ENCODE peak calls at places on chromosomes 1 and 21, in six cellular contexts. Q is fibroblast of the aortic adventitia, F is GM23338, T is SJSA1, U is ovary, C is choroid plexus epithelial cell. O is an unnamed sample.

GRCh38 chr1:228265167-228265566 is 57.3 kb downstream of the OBSCN start:
- DNase-seq in Q (peak; percentile 37), C (peak; percentile 48), T (no peak), U (no peak), F (no peak), O (no peak)

GRCh38 chr1:228095938-228096337 is 7.2 kb downstream of the C1orf35 start:
- DNase-seq in F (no peak), C (no peak), T (no peak), Q (no peak), U (no peak), O (no peak)

GRCh38 chr21:31198575-31198974 is 145.5 kb downstream of the TIAM1 start:
- DNase-seq in C (peak; percentile 81), T (no peak), U (no peak), F (peak; percentile 71), Q (peak; percentile 82), O (no peak)

GRCh38 chr21:44516828-44517174 is 23.2 kb downstream of the KRTAP10-1 start:
- DNase-seq in U (no peak), T (no peak), Q (no peak), C (no peak), F (no peak), O (no peak)

GRCh38 chr1:29236993-29237905 is 927 bp downstream of the PTPRU start:
- DNase-seq in F (peak; percentile 57), C (peak; percentile 52), Q (peak; percentile 48), T (peak; percentile 57), U (peak; percentile 54), O (no peak)

GRCh38 chr21:45570826-45571601 is 28.8 kb upstream of the SLC19A1 start:
- DNase-seq in Q (no peak), C (peak; percentile 81), F (no peak), U (no peak), T (no peak), O (no peak)

GRCh38 chr1:244304156-244304555 is 147.6 kb downstream of the ADSS2 start:
- DNase-seq in U (no peak), Q (no peak), C (no peak), F (no peak), T (no peak), O (no peak)

GRCh38 chr1:6832789-6833188 is 47.5 kb downstream of the CAMTA1 start:
- DNase-seq in Q (no peak), F (no peak), U (no peak), T (no peak), C (no peak), O (no peak)

GRCh38 chr1:54100500-54100899 is 47.1 kb downstream of the TCEANC2 start:
- DNase-seq in F (no peak), T (no peak), C (no peak), U (no peak), Q (no peak), O (no peak)

GRCh38 chr1:205454903-205455335 is 926 bp downstream of the BLACAT1 start:
- DNase-seq in Q (no peak), C (no peak), F (peak; percentile 73), T (no peak), U (no peak), O (no peak)

GRCh38 chr1:67612690-67613322 is 72.2 kb upstream of the GADD45A start:
- DNase-seq in U (no peak), F (no peak), Q (peak; percentile 57), T (no peak), C (no peak), O (no peak)

GRCh38 chr1:77605246-77606026 is 77.0 kb downstream of the ZZZ3 start:
- DNase-seq in U (no peak), T (no peak), Q (peak; percentile 72), C (peak; percentile 95), F (no peak), O (peak; percentile 35)

GRCh38 chr21:21387891-21388290 is 389.7 kb downstream of the NCAM2 start:
- DNase-seq in F (no peak), C (no peak), Q (no peak), U (no peak), T (no peak), O (no peak)

GRCh38 chr1:85047472-85048295 is 616 bp downstream of the MCOLN3 start:
- DNase-seq in F (peak; percentile 57), C (no peak), Q (no peak), T (no peak), U (peak; percentile 16), O (no peak)

GRCh38 chr1:180343931-180344406 is 113.9 kb downstream of the LHX4 start:
- DNase-seq in Q (peak; percentile 42), T (no peak), C (peak; percentile 59), U (no peak), F (no peak), O (no peak)

GRCh38 chr1:45177452-45177851 is 29.0 kb downstream of the ZSWIM5 start:
- DNase-seq in T (no peak), U (no peak), Q (peak; percentile 10), C (peak; percentile 60), F (no peak), O (no peak)

GRCh38 chr1:186792870-186793581 is 35.7 kb upstream of the PLA2G4A start:
- DNase-seq in C (peak; percentile 79), U (no peak), Q (no peak), F (no peak), T (no peak), O (peak; percentile 5)

GRCh38 chr21:43369124-43369523 is 57.8 kb downstream of the SIK1 start:
- DNase-seq in Q (no peak), F (no peak), U (no peak), T (no peak), C (peak; percentile 36), O (no peak)

GRCh38 chr1:195897072-195897471 is 711.2 kb downstream of the KCNT2 start:
- DNase-seq in U (no peak), Q (no peak), T (no peak), C (peak; percentile 40), F (peak; percentile 49), O (no peak)

GRCh38 chr1:42943728-42944127 is 14.9 kb downstream of the SLC2A1 start:
- DNase-seq in C (no peak), Q (no peak), U (no peak), F (no peak), T (no peak), O (no peak)

GRCh38 chr1:42942444-42942843 is 16.2 kb downstream of the SLC2A1 start:
- DNase-seq in F (no peak), U (no peak), Q (no peak), T (no peak), C (no peak), O (no peak)

GRCh38 chr1:42940851-42941639 is 17.6 kb downstream of the SLC2A1 start:
- DNase-seq in U (no peak), C (peak; percentile 95), T (peak; percentile 99), Q (peak; percentile 98), F (no peak), O (peak; percentile 100)

GRCh38 chr1:42943166-42943565 is 15.5 kb downstream of the SLC2A1 start:
- DNase-seq in C (peak; percentile 65), U (no peak), T (no peak), Q (no peak), F (no peak), O (no peak)

DNA sequence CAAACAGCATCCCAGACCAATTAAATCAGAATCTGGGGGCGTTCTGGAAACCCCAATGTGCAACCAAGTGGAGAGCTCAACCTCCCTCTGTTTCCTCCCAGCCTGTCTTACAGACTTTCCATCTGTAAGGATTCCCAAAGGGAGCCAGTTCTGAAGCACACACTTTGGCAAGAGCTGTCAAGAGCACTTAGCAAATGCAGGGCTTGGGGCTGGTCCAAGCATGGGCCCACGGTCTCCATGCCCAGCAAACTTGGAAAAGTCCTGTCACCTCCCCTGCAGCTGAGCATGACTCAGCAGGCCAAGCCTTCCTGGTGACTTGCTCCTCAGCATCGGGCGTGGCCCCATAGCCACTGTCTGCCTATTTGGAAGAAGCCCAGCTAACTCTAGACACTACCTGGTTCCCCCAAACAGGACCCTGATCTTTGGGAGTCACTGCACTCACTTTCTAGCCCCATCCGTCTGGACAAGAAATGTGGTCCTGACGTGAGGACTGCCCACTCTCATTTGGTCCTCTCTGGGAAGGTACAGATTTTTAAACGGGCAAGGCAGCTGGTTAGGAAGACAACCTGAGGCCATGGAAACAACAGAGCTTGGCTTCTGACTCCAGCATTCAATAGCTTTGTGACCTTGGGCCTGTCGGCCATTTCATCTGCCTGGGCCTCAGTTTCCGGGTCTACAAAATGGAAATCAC is 16.9 kb downstream of the SLC2A1 start:
- DNase-seq in C (peak; percentile 49), F (no peak), T (peak; percentile 92), U (no peak), Q (peak; percentile 85), O (peak; percentile 51)
- H3K4me3 ChIP-seq in C (no peak overlapping the region), F (no peak overlapping the region), T (no peak overlapping the region), U (no peak overlapping the region), Q (no peak overlapping the region), O (no peak overlapping the region)

GRCh38 chr1:18112611-18113010 is 5.0 kb downstream of the IGSF21 start:
- DNase-seq in T (no peak), F (no peak), Q (no peak), C (no peak), U (no peak), O (no peak)

GRCh38 chr1:18109756-18110597 is 2.4 kb downstream of the IGSF21 start:
- DNase-seq in C (no peak), F (peak; percentile 97), Q (no peak), U (no peak), T (no peak), O (no peak)

GRCh38 chr1:18111605-18112297 is 4.2 kb downstream of the IGSF21 start:
- DNase-seq in C (no peak), T (no peak), F (no peak), Q (no peak), U (no peak), O (no peak)

GRCh38 chr1:18110598-18110939 is 3.0 kb downstream of the IGSF21 start:
- DNase-seq in U (no peak), T (no peak), Q (no peak), F (peak; percentile 47), C (no peak), O (no peak)

DNA sequence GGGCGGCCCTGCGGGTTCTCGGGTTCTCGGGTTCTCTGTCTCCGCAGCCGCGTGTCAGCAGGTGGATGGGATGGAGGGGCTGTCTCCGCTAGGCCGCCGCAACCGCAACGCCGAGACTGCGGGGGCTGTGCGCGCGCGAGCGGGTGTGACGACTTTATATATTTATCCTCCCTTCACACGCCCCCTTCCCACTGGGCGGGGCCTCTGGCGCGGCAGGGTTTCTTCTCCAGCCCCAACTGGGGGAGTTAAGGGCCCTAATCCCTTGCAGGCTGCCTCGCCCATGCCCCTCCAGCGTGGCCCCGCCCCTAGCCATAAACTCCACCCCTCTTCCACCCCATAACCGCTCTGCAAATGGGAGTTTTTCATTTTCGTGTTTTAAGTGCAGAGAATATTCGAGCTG is 3.4 kb downstream of the IGSF21 start:
- DNase-seq in T (no peak), Q (no peak), F (peak; percentile 56), U (no peak), C (no peak), O (no peak)
- H3K4me3 ChIP-seq in T (no peak overlapping the region), Q (no peak overlapping the region), F (peak overlapping the region; percentile 80), U (no peak overlapping the region), C (no peak overlapping the region), O (no peak overlapping the region)

DNA sequence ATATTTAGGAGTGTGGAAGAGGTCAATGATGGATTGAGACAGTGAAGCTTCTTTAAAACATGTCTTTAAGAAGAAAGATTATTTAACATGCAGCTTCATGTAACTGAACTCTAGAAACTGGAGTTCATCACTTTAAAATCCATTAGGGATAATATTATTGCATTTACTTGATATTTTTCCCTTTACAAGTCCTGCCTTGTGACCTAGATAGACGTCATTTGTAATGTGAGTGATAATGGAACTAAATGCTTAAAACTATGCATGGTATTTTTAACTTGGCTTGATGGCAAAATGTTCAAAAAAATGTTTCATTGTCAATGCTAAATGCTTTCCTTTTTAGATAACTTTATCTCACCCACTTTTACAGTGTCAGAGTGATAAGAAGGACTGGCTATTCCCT is 723.7 kb downstream of the RWDD3 start:
- DNase-seq in C (peak; percentile 22), U (no peak), F (no peak), T (no peak), Q (peak; percentile 22), O (no peak)
- H3K4me3 ChIP-seq in C (no peak overlapping the region), U (no peak overlapping the region), F (no peak overlapping the region), T (no peak overlapping the region), Q (no peak overlapping the region), O (no peak overlapping the region)

GRCh38 chr21:18760247-18760646 is 356.7 kb upstream of the TMPRSS15 start:
- DNase-seq in F (no peak), C (no peak), U (no peak), Q (no peak), T (no peak), O (no peak)
- H3K4me3 ChIP-seq in F (no peak overlapping the region), C (no peak overlapping the region), U (no peak overlapping the region), Q (no peak overlapping the region), T (no peak overlapping the region), O (no peak overlapping the region)